ENCODE peak calls at places on chromosomes 4 and X, in five cellular contexts. One of them, this sample, is unnamed.

GRCh38 chr4:62470020-62470419 is 1269.9 kb downstream of the ADGRL3 start:
- DNase-seq in activated T-helper 1 cell treated with anti-CD3 and anti-CD28 coated beads, Interleukin-2, amount 50 U/mL, for 16 hours: no peak
- DNase-seq in caudate nucleus: no peak
- DNase-seq in lower lobe of right lung: no peak
- DNase-seq in NCI-H1930: no peak
- DNase-seq in this sample: no peak

GRCh38 chrX:2471641-2472040 is 29.1 kb downstream of the DHRSX start:
- DNase-seq in activated T-helper 1 cell treated with anti-CD3 and anti-CD28 coated beads, Interleukin-2, amount 50 U/mL, for 16 hours: no peak
- DNase-seq in caudate nucleus: no peak
- DNase-seq in lower lobe of right lung: no peak
- DNase-seq in NCI-H1930: no peak
- DNase-seq in this sample: no peak

GRCh38 chr4:25441519-25442117 is 64.6 kb downstream of the ANAPC4 start:
- DNase-seq in activated T-helper 1 cell treated with anti-CD3 and anti-CD28 coated beads, Interleukin-2, amount 50 U/mL, for 16 hours: no peak
- DNase-seq in caudate nucleus: no peak
- DNase-seq in lower lobe of right lung: peak; percentile 63
- DNase-seq in NCI-H1930: peak; percentile 54
- DNase-seq in this sample: no peak

GRCh38 chr4:68361146-68361589 is 11.3 kb upstream of the YTHDC1 start:
- DNase-seq in activated T-helper 1 cell treated with anti-CD3 and anti-CD28 coated beads, Interleukin-2, amount 50 U/mL, for 16 hours: no peak
- DNase-seq in caudate nucleus: no peak
- DNase-seq in lower lobe of right lung: no peak
- DNase-seq in NCI-H1930: no peak
- DNase-seq in this sample: peak; percentile 3

GRCh38 chrX:101415180-101416130 is 7.4 kb downstream of the HNRNPH2 start:
- DNase-seq in activated T-helper 1 cell treated with anti-CD3 and anti-CD28 coated beads, Interleukin-2, amount 50 U/mL, for 16 hours: no peak
- DNase-seq in caudate nucleus: no peak
- DNase-seq in lower lobe of right lung: no peak
- DNase-seq in NCI-H1930: peak; percentile 42
- DNase-seq in this sample: no peak

GRCh38 chr4:141375855-141376254 is 155.2 kb downstream of the ZNF330 start:
- DNase-seq in activated T-helper 1 cell treated with anti-CD3 and anti-CD28 coated beads, Interleukin-2, amount 50 U/mL, for 16 hours: no peak
- DNase-seq in caudate nucleus: no peak
- DNase-seq in lower lobe of right lung: no peak
- DNase-seq in NCI-H1930: no peak
- DNase-seq in this sample: peak; percentile 1

GRCh38 chrX:4253092-4253491 is 539.6 kb upstream of the PRKX start:
- DNase-seq in activated T-helper 1 cell treated with anti-CD3 and anti-CD28 coated beads, Interleukin-2, amount 50 U/mL, for 16 hours: no peak
- DNase-seq in caudate nucleus: no peak
- DNase-seq in lower lobe of right lung: no peak
- DNase-seq in NCI-H1930: no peak
- DNase-seq in this sample: no peak

GRCh38 chr4:1763550-1764080 is 29.5 kb upstream of the FGFR3 start:
- DNase-seq in activated T-helper 1 cell treated with anti-CD3 and anti-CD28 coated beads, Interleukin-2, amount 50 U/mL, for 16 hours: no peak
- DNase-seq in caudate nucleus: no peak
- DNase-seq in lower lobe of right lung: no peak
- DNase-seq in NCI-H1930: no peak
- DNase-seq in this sample: no peak

GRCh38 chrX:120302434-120302833 is 8.8 kb downstream of the TMEM255A start:
- DNase-seq in activated T-helper 1 cell treated with anti-CD3 and anti-CD28 coated beads, Interleukin-2, amount 50 U/mL, for 16 hours: no peak
- DNase-seq in caudate nucleus: no peak
- DNase-seq in lower lobe of right lung: peak; percentile 66
- DNase-seq in NCI-H1930: no peak
- DNase-seq in this sample: no peak

GRCh38 chrX:17174671-17175070 is 200.3 kb upstream of the NHS start:
- DNase-seq in activated T-helper 1 cell treated with anti-CD3 and anti-CD28 coated beads, Interleukin-2, amount 50 U/mL, for 16 hours: no peak
- DNase-seq in caudate nucleus: peak; percentile 3
- DNase-seq in lower lobe of right lung: no peak
- DNase-seq in NCI-H1930: no peak
- DNase-seq in this sample: no peak

GRCh38 chr4:139740121-139740520 is 74.5 kb downstream of the MGST2 start:
- DNase-seq in activated T-helper 1 cell treated with anti-CD3 and anti-CD28 coated beads, Interleukin-2, amount 50 U/mL, for 16 hours: no peak
- DNase-seq in caudate nucleus: no peak
- DNase-seq in lower lobe of right lung: no peak
- DNase-seq in NCI-H1930: no peak
- DNase-seq in this sample: no peak

GRCh38 chr4:74117024-74117534 is 18.1 kb upstream of the CXCL2 start:
- DNase-seq in activated T-helper 1 cell treated with anti-CD3 and anti-CD28 coated beads, Interleukin-2, amount 50 U/mL, for 16 hours: no peak
- DNase-seq in caudate nucleus: no peak
- DNase-seq in lower lobe of right lung: peak; percentile 50
- DNase-seq in NCI-H1930: no peak
- DNase-seq in this sample: peak; percentile 19

GRCh38 chr4:40395908-40396806 is 61.0 kb downstream of the CHRNA9 start:
- DNase-seq in activated T-helper 1 cell treated with anti-CD3 and anti-CD28 coated beads, Interleukin-2, amount 50 U/mL, for 16 hours: no peak
- DNase-seq in caudate nucleus: no peak
- DNase-seq in lower lobe of right lung: peak; percentile 83
- DNase-seq in NCI-H1930: no peak
- DNase-seq in this sample: no peak

GRCh38 chr4:15366660-15367059 is 61.2 kb upstream of the C1QTNF7 start:
- DNase-seq in activated T-helper 1 cell treated with anti-CD3 and anti-CD28 coated beads, Interleukin-2, amount 50 U/mL, for 16 hours: no peak
- DNase-seq in caudate nucleus: no peak
- DNase-seq in lower lobe of right lung: no peak
- DNase-seq in NCI-H1930: no peak
- DNase-seq in this sample: no peak

GRCh38 chrX:38754102-38754790 is 47.0 kb upstream of the MID1IP1 start:
- DNase-seq in activated T-helper 1 cell treated with anti-CD3 and anti-CD28 coated beads, Interleukin-2, amount 50 U/mL, for 16 hours: no peak
- DNase-seq in caudate nucleus: no peak
- DNase-seq in lower lobe of right lung: no peak
- DNase-seq in NCI-H1930: peak; percentile 2
- DNase-seq in this sample: no peak

GRCh38 chrX:154437398-154437752 is 421 bp downstream of the GDI1 start:
- DNase-seq in activated T-helper 1 cell treated with anti-CD3 and anti-CD28 coated beads, Interleukin-2, amount 50 U/mL, for 16 hours: no peak
- DNase-seq in caudate nucleus: no peak
- DNase-seq in lower lobe of right lung: no peak
- DNase-seq in NCI-H1930: no peak
- DNase-seq in this sample: no peak

GRCh38 chr4:186792994-186793393 is 69.3 kb upstream of the FAT1 start:
- DNase-seq in activated T-helper 1 cell treated with anti-CD3 and anti-CD28 coated beads, Interleukin-2, amount 50 U/mL, for 16 hours: no peak
- DNase-seq in caudate nucleus: no peak
- DNase-seq in lower lobe of right lung: no peak
- DNase-seq in NCI-H1930: no peak
- DNase-seq in this sample: no peak

GRCh38 chr4:148376151-148376550 is 66.1 kb downstream of the NR3C2 start:
- DNase-seq in activated T-helper 1 cell treated with anti-CD3 and anti-CD28 coated beads, Interleukin-2, amount 50 U/mL, for 16 hours: peak; percentile 6
- DNase-seq in caudate nucleus: no peak
- DNase-seq in lower lobe of right lung: no peak
- DNase-seq in NCI-H1930: no peak
- DNase-seq in this sample: no peak

GRCh38 chrX:252421-253291 is 28.5 kb upstream of the PLCXD1 start:
- DNase-seq in activated T-helper 1 cell treated with anti-CD3 and anti-CD28 coated beads, Interleukin-2, amount 50 U/mL, for 16 hours: no peak
- DNase-seq in caudate nucleus: no peak
- DNase-seq in lower lobe of right lung: no peak
- DNase-seq in NCI-H1930: no peak
- DNase-seq in this sample: no peak

GRCh38 chr4:129950217-129950616 is 854.3 kb downstream of the C4orf33 start:
- DNase-seq in activated T-helper 1 cell treated with anti-CD3 and anti-CD28 coated beads, Interleukin-2, amount 50 U/mL, for 16 hours: no peak
- DNase-seq in caudate nucleus: no peak
- DNase-seq in lower lobe of right lung: no peak
- DNase-seq in NCI-H1930: no peak
- DNase-seq in this sample: no peak

GRCh38 chrX:13899607-13900006 is 82.7 kb upstream of the GPM6B start:
- DNase-seq in activated T-helper 1 cell treated with anti-CD3 and anti-CD28 coated beads, Interleukin-2, amount 50 U/mL, for 16 hours: no peak
- DNase-seq in caudate nucleus: no peak
- DNase-seq in lower lobe of right lung: no peak
- DNase-seq in NCI-H1930: no peak
- DNase-seq in this sample: peak; percentile 58

GRCh38 chrX:151703487-151703886 is 8.2 kb downstream of the PRRG3 start:
- DNase-seq in activated T-helper 1 cell treated with anti-CD3 and anti-CD28 coated beads, Interleukin-2, amount 50 U/mL, for 16 hours: no peak
- DNase-seq in caudate nucleus: no peak
- DNase-seq in lower lobe of right lung: no peak
- DNase-seq in NCI-H1930: no peak
- DNase-seq in this sample: no peak

GRCh38 chr4:6272863-6273660 is 3.4 kb downstream of the WFS1 start:
- DNase-seq in activated T-helper 1 cell treated with anti-CD3 and anti-CD28 coated beads, Interleukin-2, amount 50 U/mL, for 16 hours: no peak
- DNase-seq in caudate nucleus: no peak
- DNase-seq in lower lobe of right lung: peak; percentile 70
- DNase-seq in NCI-H1930: no peak
- DNase-seq in this sample: no peak

GRCh38 chrX:84453351-84454246 is 48.7 kb downstream of the HDX start:
- DNase-seq in activated T-helper 1 cell treated with anti-CD3 and anti-CD28 coated beads, Interleukin-2, amount 50 U/mL, for 16 hours: no peak
- DNase-seq in caudate nucleus: no peak
- DNase-seq in lower lobe of right lung: no peak
- DNase-seq in NCI-H1930: no peak
- DNase-seq in this sample: no peak

GRCh38 chrX:29257516-29257915 is 670.3 kb downstream of the IL1RAPL1 start:
- DNase-seq in activated T-helper 1 cell treated with anti-CD3 and anti-CD28 coated beads, Interleukin-2, amount 50 U/mL, for 16 hours: no peak
- DNase-seq in caudate nucleus: no peak
- DNase-seq in lower lobe of right lung: no peak
- DNase-seq in NCI-H1930: no peak
- DNase-seq in this sample: no peak

GRCh38 chr4:165805406-165805805 is 67.6 kb upstream of the TLL1 start:
- DNase-seq in activated T-helper 1 cell treated with anti-CD3 and anti-CD28 coated beads, Interleukin-2, amount 50 U/mL, for 16 hours: no peak
- DNase-seq in caudate nucleus: no peak
- DNase-seq in lower lobe of right lung: no peak
- DNase-seq in NCI-H1930: no peak
- DNase-seq in this sample: no peak

GRCh38 chr4:34422472-34422871 is 1821.8 kb downstream of the ARAP2 start:
- DNase-seq in activated T-helper 1 cell treated with anti-CD3 and anti-CD28 coated beads, Interleukin-2, amount 50 U/mL, for 16 hours: no peak
- DNase-seq in caudate nucleus: no peak
- DNase-seq in lower lobe of right lung: no peak
- DNase-seq in NCI-H1930: no peak
- DNase-seq in this sample: no peak

GRCh38 chrX:54785901-54786300 is 12.2 kb downstream of the ITIH6 start:
- DNase-seq in activated T-helper 1 cell treated with anti-CD3 and anti-CD28 coated beads, Interleukin-2, amount 50 U/mL, for 16 hours: no peak
- DNase-seq in caudate nucleus: no peak
- DNase-seq in lower lobe of right lung: no peak
- DNase-seq in NCI-H1930: no peak
- DNase-seq in this sample: no peak

GRCh38 chr4:87961993-87962791 is 13.3 kb upstream of the SPP1 start:
- DNase-seq in activated T-helper 1 cell treated with anti-CD3 and anti-CD28 coated beads, Interleukin-2, amount 50 U/mL, for 16 hours: no peak
- DNase-seq in caudate nucleus: no peak
- DNase-seq in lower lobe of right lung: no peak
- DNase-seq in NCI-H1930: no peak
- DNase-seq in this sample: no peak

GRCh38 chrX:10656214-10656613 is 35.8 kb upstream of the MID1 start:
- DNase-seq in activated T-helper 1 cell treated with anti-CD3 and anti-CD28 coated beads, Interleukin-2, amount 50 U/mL, for 16 hours: no peak
- DNase-seq in caudate nucleus: no peak
- DNase-seq in lower lobe of right lung: no peak
- DNase-seq in NCI-H1930: no peak
- DNase-seq in this sample: no peak

GRCh38 chr4:153987291-153987690 is 198.4 kb upstream of the SFRP2 start:
- DNase-seq in activated T-helper 1 cell treated with anti-CD3 and anti-CD28 coated beads, Interleukin-2, amount 50 U/mL, for 16 hours: no peak
- DNase-seq in caudate nucleus: no peak
- DNase-seq in lower lobe of right lung: no peak
- DNase-seq in NCI-H1930: no peak
- DNase-seq in this sample: no peak

GRCh38 chr4:46844325-46844917 is 64.6 kb downstream of the COX7B2 start:
- DNase-seq in activated T-helper 1 cell treated with anti-CD3 and anti-CD28 coated beads, Interleukin-2, amount 50 U/mL, for 16 hours: no peak
- DNase-seq in caudate nucleus: no peak
- DNase-seq in lower lobe of right lung: no peak
- DNase-seq in NCI-H1930: peak; percentile 0
- DNase-seq in this sample: no peak

This sample was measured in GOT3.